ENCODE peak calls at places on chromosomes 2 and 18, in seven cellular contexts. V is A172; U is EL; A is stimulated activated naive B cell treated with anti-CD40 and anti-IgM and Interleukin-4, amounts not matched to agents 10 μg/mL and 1 μg/mL and 100 μg/mL, for 72 hours; R is MM.1S; H is putamen; J is cardiac muscle cell. Q is an unnamed sample.

GRCh38 chr2:122643725-122644329 is 888.4 kb downstream of the TSN start:
- DNase-seq in V (no peak), J (peak; percentile 90), A (no peak), H (no peak), R (no peak), U (peak; percentile 84), Q (no peak)

GRCh38 chr2:2234398-2234797 is 96.7 kb downstream of the MYT1L start:
- DNase-seq in A (no peak), V (no peak), U (no peak), R (no peak), J (no peak), H (no peak), Q (no peak)

GRCh38 chr18:39037925-39038324 is 1472.3 kb upstream of the CELF4 start:
- DNase-seq in U (no peak), J (no peak), R (no peak), A (no peak), H (no peak), V (no peak), Q (no peak)

GRCh38 chr2:121501070-121501469 is 29.6 kb upstream of the RNU4ATAC start:
- DNase-seq in R (no peak), U (peak; percentile 75), H (no peak), J (peak; percentile 72), V (no peak), A (no peak), Q (peak; percentile 43)

GRCh38 chr2:44226753-44227152 is 48.5 kb upstream of the SLC3A1 start:
- DNase-seq in R (no peak), U (no peak), J (no peak), H (no peak), V (no peak), A (no peak), Q (no peak)

GRCh38 chr2:157233506-157233905 is 24.0 kb upstream of the GALNT5 start:
- DNase-seq in U (peak; percentile 73), A (no peak), H (no peak), V (peak; percentile 22), R (no peak), J (peak; percentile 63), Q (no peak)

GRCh38 chr18:45463433-45463832 is 151.8 kb upstream of the SLC14A2 start:
- DNase-seq in V (no peak), H (no peak), R (no peak), J (no peak), A (no peak), U (no peak), Q (no peak)

GRCh38 chr2:2850218-2850850 is 519.3 kb upstream of the MYT1L start:
- DNase-seq in J (no peak), U (no peak), V (no peak), H (no peak), A (no peak), R (no peak), Q (no peak)

GRCh38 chr18:6561029-6561861 is 146.5 kb upstream of the L3MBTL4 start:
- DNase-seq in J (peak; percentile 95), H (no peak), V (no peak), U (no peak), R (no peak), A (no peak), Q (no peak)

GRCh38 chr2:128536925-128537620 is 218.4 kb upstream of the HS6ST1 start:
- DNase-seq in R (no peak), J (peak; percentile 91), A (no peak), H (no peak), V (peak; percentile 82), U (peak; percentile 94), Q (peak; percentile 90)

GRCh38 chr18:46736736-46737135 is 20.1 kb downstream of the ST8SIA5 start:
- DNase-seq in A (no peak), J (no peak), H (no peak), V (no peak), U (no peak), R (no peak), Q (no peak)

GRCh38 chr18:48616484-48617255 is 77.8 kb downstream of the CTIF start:
- DNase-seq in A (no peak), V (no peak), R (no peak), J (peak; percentile 75), U (no peak), H (peak; percentile 59), Q (no peak)

GRCh38 chr2:46876741-46877384 is 38.7 kb downstream of the MCFD2 start:
- DNase-seq in H (peak; percentile 32), V (peak; percentile 94), J (peak; percentile 85), R (peak; percentile 46), U (peak; percentile 76), A (no peak), Q (peak; percentile 46)

GRCh38 chr18:46591821-46592391 is 65.1 kb downstream of the LOXHD1 start:
- DNase-seq in R (no peak), A (no peak), J (no peak), H (no peak), U (no peak), V (no peak), Q (no peak)

GRCh38 chr18:74540689-74541421 is 6.6 kb downstream of the CNDP1 start:
- DNase-seq in J (no peak), A (no peak), U (no peak), V (no peak), R (no peak), H (no peak), Q (no peak)

GRCh38 chr18:59054892-59055291 is 84.8 kb upstream of the SEC11C start:
- DNase-seq in J (no peak), A (no peak), V (peak; percentile 22), U (no peak), H (no peak), R (no peak), Q (no peak)

GRCh38 chr2:44351676-44352075 is 9.6 kb downstream of the PREPL start:
- DNase-seq in U (peak; percentile 27), A (no peak), R (no peak), H (no peak), J (peak; percentile 76), V (no peak), Q (no peak)

GRCh38 chr2:211745295-211746097 is 793.1 kb downstream of the ERBB4 start:
- DNase-seq in A (peak; percentile 23), V (peak; percentile 67), U (peak; percentile 56), R (peak; percentile 74), H (peak; percentile 69), J (peak; percentile 69), Q (peak; percentile 56)

GRCh38 chr18:28794459-28795245 is 617.7 kb upstream of the CDH2 start:
- DNase-seq in R (no peak), U (peak; percentile 52), H (no peak), J (peak; percentile 62), V (peak; percentile 64), A (no peak), Q (no peak)

GRCh38 chr2:1899396-1899730 is 155.0 kb upstream of the PXDN start:
- DNase-seq in J (no peak), U (no peak), H (no peak), V (no peak), A (no peak), R (no peak), Q (no peak)

GRCh38 chr18:59742325-59743111 is 45.3 kb upstream of the CCBE1 start:
- DNase-seq in R (no peak), U (peak; percentile 79), J (peak; percentile 43), H (no peak), V (no peak), A (no peak), Q (peak; percentile 18)

GRCh38 chr2:236177967-236178909 is 10.1 kb upstream of the GBX2 start:
- DNase-seq in J (peak; percentile 74), H (no peak), A (no peak), V (peak; percentile 75), U (peak; percentile 76), R (peak; percentile 8), Q (peak; percentile 88)

GRCh38 chr2:101401906-101402305 is 14.6 kb upstream of the CREG2 start:
- DNase-seq in A (no peak), U (no peak), J (no peak), H (no peak), R (no peak), V (no peak), Q (no peak)

GRCh38 chr2:73385486-73386341 is at the start of gene ALMS1:
- DNase-seq in V (peak; percentile 90), H (peak; percentile 92), R (peak; percentile 93), J (peak; percentile 94), A (peak; percentile 85), U (peak; percentile 91), Q (peak; percentile 96)

GRCh38 chr2:63990072-63990471 is 29.2 kb downstream of the VPS54 start:
- DNase-seq in V (no peak), J (no peak), H (no peak), A (no peak), R (no peak), U (no peak), Q (no peak)

GRCh38 chr18:79208882-79209281 is 139.7 kb downstream of the ATP9B start:
- DNase-seq in J (no peak), H (no peak), U (no peak), A (no peak), R (no peak), V (no peak), Q (no peak)

GRCh38 chr18:23862071-23862470 is 152.5 kb upstream of the TTC39C start:
- DNase-seq in J (peak; percentile 70), V (peak; percentile 83), R (no peak), A (no peak), U (peak; percentile 81), H (no peak), Q (peak; percentile 78)

GRCh38 chr2:201258666-201258999 is 1.7 kb upstream of the CASP8 start:
- DNase-seq in A (no peak), V (no peak), H (no peak), J (no peak), U (no peak), R (no peak), Q (no peak)

GRCh38 chr2:47656715-47657600 is 126.0 kb upstream of the MSH6 start:
- DNase-seq in J (peak; percentile 46), V (peak; percentile 38), R (no peak), H (no peak), A (no peak), U (peak; percentile 15), Q (no peak)

GRCh38 chr2:151560289-151560688 is 150.6 kb downstream of the RIF1 start:
- DNase-seq in V (peak; percentile 52), J (peak; percentile 49), R (no peak), U (peak; percentile 57), A (no peak), H (no peak), Q (no peak)

GRCh38 chr18:74526478-74526877 is 7.8 kb upstream of the CNDP1 start:
- DNase-seq in V (no peak), H (no peak), J (no peak), A (no peak), R (no peak), U (no peak), Q (no peak)

GRCh38 chr2:70328921-70329561 is 27.2 kb upstream of the FAM136A start:
- DNase-seq in R (no peak), V (peak; percentile 91), H (no peak), A (no peak), J (no peak), U (no peak), Q (no peak)

GRCh38 chr18:37484893-37485834 is 80.4 kb downstream of the CELF4 start:
- DNase-seq in A (no peak), R (no peak), V (no peak), J (peak; percentile 73), H (no peak), U (peak; percentile 26), Q (peak; percentile 54)

GRCh38 chr2:238441262-238442114 is 14.8 kb downstream of the ASB1 start:
- DNase-seq in A (no peak), V (no peak), U (no peak), J (peak; percentile 81), R (no peak), H (no peak), Q (no peak)

Q was measured in AG08396.